ENCODE peak calls at places on chromosomes 7 and 10, in five cellular contexts. Z is astrocyte of the spinal cord, Q is cardiac muscle cell, I is OCI-LY7, T is IMR-90. K is an unnamed sample.

GRCh38 chr10:125868372-125868975 is 12.6 kb downstream of the DHX32 start:
- DNase-seq in Z (peak; percentile 64), I (peak; percentile 41), Q (peak; percentile 35), T (peak; percentile 65), K (peak; percentile 13)

GRCh38 chr10:122007415-122007814 is 18.5 kb downstream of the TACC2 start:
- DNase-seq in Z (no peak), T (no peak), Q (no peak), I (no peak), K (no peak)

GRCh38 chr10:96830511-96831199 is 1.4 kb upstream of the LCOR start:
- DNase-seq in Q (peak; percentile 68), Z (peak; percentile 73), I (peak; percentile 88), T (peak; percentile 65), K (no peak)

GRCh38 chr10:92544296-92544695 is 29.6 kb downstream of the IDE start:
- DNase-seq in I (peak; percentile 9), T (peak; percentile 48), Q (no peak), Z (peak; percentile 6), K (peak; percentile 5)

GRCh38 chr7:100489824-100490223 is 6.1 kb downstream of the NYAP1 start:
- DNase-seq in Q (peak; percentile 85), I (peak; percentile 85), T (peak; percentile 96), Z (peak; percentile 91), K (no peak)

GRCh38 chr7:34735526-34735925 is 77.5 kb downstream of the NPSR1 start:
- DNase-seq in T (no peak), Q (no peak), I (no peak), Z (no peak), K (no peak)

GRCh38 chr7:111090834-111091233 is at the start of gene LRRN3:
- DNase-seq in Z (peak; percentile 60), T (peak; percentile 61), Q (peak; percentile 63), I (no peak), K (no peak)

GRCh38 chr10:8054498-8055407 is at the start of gene GATA3:
- DNase-seq in Z (peak; percentile 63), I (no peak), Q (peak; percentile 82), T (peak; percentile 34), K (no peak)

GRCh38 chr7:47580811-47581331 is 1.0 kb downstream of the TNS3 start:
- DNase-seq in T (peak; percentile 37), Z (no peak), I (peak; percentile 54), Q (no peak), K (no peak)

GRCh38 chr10:70032667-70033066 is 20.0 kb upstream of the MACROH2A2 start:
- DNase-seq in Q (no peak), Z (no peak), I (no peak), T (no peak), K (no peak)

GRCh38 chr7:25707733-25708132 is 444.3 kb upstream of the NFE2L3 start:
- DNase-seq in T (peak; percentile 1), Q (no peak), Z (no peak), I (no peak), K (no peak)

GRCh38 chr10:56722912-56723311 is 361.9 kb upstream of the ZWINT start:
- DNase-seq in Q (no peak), I (no peak), Z (no peak), T (no peak), K (no peak)

GRCh38 chr7:35705932-35706461 is 11.1 kb upstream of the HERPUD2 start:
- DNase-seq in I (no peak), T (peak; percentile 13), Z (no peak), Q (no peak), K (peak; percentile 23)

GRCh38 chr10:12333382-12334185 is 15.8 kb upstream of the CAMK1D start:
- DNase-seq in Q (no peak), Z (peak; percentile 99), I (no peak), T (peak; percentile 97), K (peak; percentile 94)

GRCh38 chr7:51038573-51038972 is 255.9 kb upstream of the GRB10 start:
- DNase-seq in I (no peak), Q (no peak), Z (no peak), T (no peak), K (no peak)

GRCh38 chr7:81819861-81820260 is 50.0 kb upstream of the HGF start:
- DNase-seq in I (no peak), Z (no peak), Q (no peak), T (no peak), K (no peak)

GRCh38 chr7:27145167-27145883 is 1.8 kb upstream of the HOXA5 start:
- DNase-seq in I (no peak), Z (no peak), T (no peak), Q (no peak), K (no peak)

GRCh38 chr10:35412336-35412735 is 76.0 kb downstream of the CCNY start:
- DNase-seq in Z (no peak), T (peak; percentile 28), Q (no peak), I (no peak), K (no peak)

GRCh38 chr10:29590598-29591415 is 44.0 kb downstream of the SVIL start:
- DNase-seq in Z (peak; percentile 83), I (peak; percentile 24), T (peak; percentile 86), Q (peak; percentile 52), K (peak; percentile 71)

GRCh38 chr7:44847920-44848634 is at the start of gene H2AZ2:
- DNase-seq in T (peak; percentile 100), Z (peak; percentile 100), Q (peak; percentile 100), I (peak; percentile 100), K (peak; percentile 99)
- TF ChIP-seq CTCF in T (no peak), Z (no peak), Q (no peak), I (peak; percentile 52), K (no peak)

DNA sequence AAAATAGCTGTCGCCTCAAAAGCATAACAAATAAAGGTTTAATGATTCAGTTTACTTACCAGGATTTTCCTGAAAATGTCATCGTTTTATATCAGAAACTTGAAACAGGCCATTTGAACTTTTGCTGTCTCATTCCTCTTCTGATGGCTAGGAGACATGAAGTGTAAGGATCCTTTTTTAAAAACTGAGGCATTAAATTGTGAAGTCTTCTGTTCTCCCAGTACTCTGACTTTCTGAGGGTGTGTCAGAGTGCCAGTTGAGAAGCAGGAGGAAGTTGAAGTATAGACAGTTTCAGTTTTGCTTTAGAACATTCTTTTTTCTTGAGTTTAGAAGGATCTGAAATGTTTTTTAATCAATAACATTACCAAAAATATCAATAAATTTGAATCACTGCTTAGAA is at the start of gene SAMD9L:
- DNase-seq in I (peak; percentile 54), Q (no peak), Z (peak; percentile 24), T (peak; percentile 28), K (no peak)
- H3K4me3 ChIP-seq in I (peak within 1 kb of the TSS; percentile 72), Q (no peak within 1 kb of the TSS), Z (peak within 1 kb of the TSS; percentile 25), T (peak within 1 kb of the TSS; percentile 46), K (peak within 1 kb of the TSS; percentile 54)

GRCh38 chr7:116715087-116715486 is 43.1 kb downstream of the MET start:
- DNase-seq in I (no peak), Q (no peak), T (peak; percentile 19), Z (no peak), K (no peak)
- TF ChIP-seq CTCF in I (no peak), Q (no peak), T (peak; percentile 21), Z (peak; percentile 21), K (peak; percentile 41)

DNA sequence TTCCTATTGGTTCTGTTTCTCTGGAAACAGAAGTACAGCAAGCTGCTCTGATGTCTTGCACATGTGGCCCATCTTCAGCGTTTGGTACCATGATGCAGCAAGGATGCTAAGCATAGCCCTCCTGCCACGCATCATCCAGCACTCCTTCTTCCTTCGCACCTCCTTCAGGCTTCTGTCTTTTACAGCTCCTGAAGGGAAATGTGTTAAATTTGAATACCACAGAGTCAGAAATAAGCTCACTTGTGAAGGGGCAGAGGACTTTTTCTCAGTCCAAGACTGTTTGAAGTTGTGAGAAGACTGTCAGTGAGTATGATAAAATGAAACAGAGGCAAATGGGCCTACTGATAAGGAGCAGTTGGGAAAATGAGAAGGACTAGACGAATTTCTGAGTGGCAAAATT is 20.7 kb downstream of the TSPAN13 start:
- DNase-seq in T (no peak), Q (no peak), I (no peak), Z (no peak), K (no peak)
- H3K4me3 ChIP-seq in T (no peak overlapping the region), Q (no peak overlapping the region), I (no peak overlapping the region), Z (no peak overlapping the region), K (no peak overlapping the region)

GRCh38 chr10:124229516-124230051 is 136.2 kb upstream of the CHST15 start:
- DNase-seq in T (no peak), Q (no peak), I (peak; percentile 44), Z (no peak), K (no peak)
- TF ChIP-seq CTCF in T (no peak), Q (no peak), I (no peak), Z (no peak), K (no peak)

GRCh38 chr10:109933984-109934565 is 10.8 kb upstream of the XPNPEP1 start:
- DNase-seq in Q (no peak), Z (peak; percentile 8), T (peak; percentile 52), I (no peak), K (no peak)
- H3K4me3 ChIP-seq in Q (no peak overlapping the region), Z (no peak overlapping the region), T (no peak overlapping the region), I (no peak overlapping the region), K (no peak overlapping the region)

GRCh38 chr10:49220679-49221078 is 32.5 kb upstream of the TMEM273 start:
- DNase-seq in T (no peak), Q (no peak), I (no peak), Z (no peak), K (no peak)

GRCh38 chr10:49220031-49220430 is 31.8 kb upstream of the TMEM273 start:
- DNase-seq in I (no peak), Z (no peak), Q (no peak), T (peak; percentile 65), K (no peak)

GRCh38 chr10:49223205-49223604 is 35.0 kb upstream of the TMEM273 start:
- DNase-seq in Q (no peak), T (no peak), Z (no peak), I (no peak), K (no peak)

GRCh38 chr10:49219248-49219647 is 31.1 kb upstream of the TMEM273 start:
- DNase-seq in I (no peak), Q (no peak), T (no peak), Z (no peak), K (no peak)

DNA sequence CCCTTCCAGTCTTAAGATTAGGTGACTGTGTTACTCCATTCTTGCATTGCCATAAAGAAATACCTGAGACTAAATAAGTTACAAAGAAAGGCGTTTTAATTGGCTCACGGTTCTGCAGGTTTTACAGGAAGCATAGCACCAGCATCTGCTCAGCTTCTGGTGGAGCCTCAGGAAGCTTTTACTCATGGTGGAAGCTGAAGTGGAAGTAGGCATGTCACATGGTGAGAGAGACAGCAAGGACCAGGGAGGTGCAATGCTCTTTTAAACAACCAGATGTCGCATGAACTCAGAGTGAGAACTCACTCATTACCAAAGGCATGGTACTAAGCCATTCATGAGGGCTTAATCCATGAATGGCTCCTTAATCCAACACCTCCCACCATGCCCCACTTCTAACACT is 34.0 kb upstream of the TMEM273 start:
- DNase-seq in T (no peak), Q (no peak), Z (no peak), I (peak; percentile 9), K (no peak)
- TF ChIP-seq CTCF in T (no peak), Q (no peak), Z (no peak), I (peak; percentile 30), K (no peak)

DNA sequence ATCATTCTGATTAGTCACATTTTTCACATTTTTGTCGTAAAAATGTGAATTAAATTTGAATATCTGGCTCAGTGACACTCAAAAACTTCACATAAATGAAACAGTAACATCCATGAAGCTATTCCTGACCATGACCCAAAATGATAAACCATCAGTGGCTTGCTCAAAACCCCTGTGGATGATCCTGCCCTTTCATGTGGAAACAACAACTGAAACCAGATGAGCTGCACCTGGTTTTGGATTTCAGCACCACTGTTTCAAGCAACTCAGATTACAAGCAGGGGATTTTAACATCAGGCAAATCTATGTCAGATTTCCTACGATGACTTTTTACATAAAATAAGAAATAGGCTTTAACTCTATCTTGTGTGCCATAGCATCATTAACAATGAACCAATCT is 80.3 kb downstream of the AMPH start:
- DNase-seq in I (no peak), T (no peak), Z (no peak), Q (no peak), K (no peak)
- H3K4me3 ChIP-seq in I (no peak overlapping the region), T (no peak overlapping the region), Z (no peak overlapping the region), Q (no peak overlapping the region), K (no peak overlapping the region)

GRCh38 chr7:142298009-142298408 is 40.2 kb upstream of the PRSS58 start:
- DNase-seq in Z (no peak), Q (peak; percentile 22), I (peak; percentile 35), T (no peak), K (no peak)
- TF ChIP-seq CTCF in Z (peak; percentile 17), Q (no peak), I (peak; percentile 77), T (peak; percentile 15), K (peak; percentile 25)

K was measured in AG09309.